ENCODE peak calls at places on chromosomes 13 and 19, in five cellular contexts. One of them, this sample, is unnamed. For H3K4me1, the result is how much of the 10 kb centered on the place peaks cover.

GRCh38 chr19:45876411-45877197 is 9.3 kb downstream of the IRF2BP1 start:
- DNase-seq in HepG2: peak
- DNase-seq in stomach: peak
- DNase-seq in A549: no peak
- DNase-seq in tibial nerve: peak
- DNase-seq in this sample: no peak

GRCh38 chr13:110483386-110483785 is 78.1 kb downstream of the RAB20 start:
- DNase-seq in tibial nerve: no peak
- DNase-seq in HepG2: no peak
- DNase-seq in A549: no peak
- DNase-seq in stomach: no peak
- DNase-seq in this sample: no peak

GRCh38 chr19:27971071-27971470 is 1241.9 kb downstream of the UQCRFS1 start:
- DNase-seq in HepG2: no peak
- DNase-seq in A549: no peak
- DNase-seq in tibial nerve: no peak
- DNase-seq in stomach: no peak
- DNase-seq in this sample: no peak

GRCh38 chr13:47503468-47503867 is 497.6 kb downstream of the SUCLA2 start:
- DNase-seq in A549: no peak
- DNase-seq in tibial nerve: no peak
- DNase-seq in stomach: no peak
- DNase-seq in HepG2: no peak
- DNase-seq in this sample: no peak

GRCh38 chr19:17326595-17326966 is 8.1 kb downstream of the ANO8 start:
- DNase-seq in tibial nerve: no peak
- DNase-seq in HepG2: no peak
- DNase-seq in A549: no peak
- DNase-seq in stomach: no peak
- DNase-seq in this sample: no peak

GRCh38 chr13:47481521-47481920 is 519.6 kb downstream of the SUCLA2 start:
- DNase-seq in stomach: no peak
- DNase-seq in A549: no peak
- DNase-seq in HepG2: no peak
- DNase-seq in tibial nerve: no peak
- DNase-seq in this sample: no peak

GRCh38 chr19:12930002-12930645 is 3.4 kb downstream of the FARSA start:
- DNase-seq in tibial nerve: no peak
- DNase-seq in stomach: no peak
- DNase-seq in HepG2: no peak
- DNase-seq in A549: no peak
- DNase-seq in this sample: no peak

GRCh38 chr19:38417544-38418506 is 8.2 kb downstream of the RASGRP4 start:
- DNase-seq in stomach: peak
- DNase-seq in A549: peak
- DNase-seq in tibial nerve: peak
- DNase-seq in HepG2: no peak
- DNase-seq in this sample: no peak

GRCh38 chr13:108948269-108948671 is 318.9 kb downstream of the MYO16 start:
- DNase-seq in HepG2: peak
- DNase-seq in tibial nerve: no peak
- DNase-seq in stomach: no peak
- DNase-seq in A549: peak
- DNase-seq in this sample: no peak

DNA sequence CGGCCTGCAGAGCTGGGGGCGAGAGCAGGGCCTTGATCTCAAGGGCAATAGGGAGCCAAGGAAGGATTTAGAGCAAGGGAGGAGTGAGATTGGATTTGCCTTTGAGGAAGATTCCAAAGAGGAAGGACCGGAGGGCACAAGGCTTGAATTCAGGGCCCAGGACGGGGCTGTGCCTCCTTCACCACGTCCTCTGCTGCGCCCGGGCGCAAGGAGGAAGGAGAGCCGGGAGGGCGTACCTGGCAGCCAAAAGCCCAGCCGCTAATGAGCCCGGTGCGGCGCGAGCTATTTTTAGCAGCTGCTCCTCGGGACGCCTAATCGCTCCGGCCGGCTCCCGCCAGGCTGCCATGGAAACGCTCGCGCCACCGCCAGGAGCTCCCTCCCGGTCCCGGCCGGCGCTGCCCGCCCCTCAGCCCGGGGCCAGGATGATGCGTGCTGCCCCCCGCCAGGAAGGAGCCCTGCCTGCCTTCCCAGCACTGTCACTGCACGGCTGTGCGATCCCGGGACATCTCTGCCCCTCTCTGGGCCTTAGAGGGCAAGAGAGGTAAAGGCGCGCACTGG is 31.3 kb downstream of the TINCR start:
- DNase-seq in stomach: peak
- DNase-seq in A549: peak
- DNase-seq in tibial nerve: no peak
- DNase-seq in HepG2: no peak
- DNase-seq in this sample: no peak
- TF ChIP-seq EP300 in stomach: no peak
- TF ChIP-seq EP300 in A549: no peak
- TF ChIP-seq EP300 in tibial nerve: no peak
- TF ChIP-seq EP300 in HepG2: no peak
- TF ChIP-seq EP300 in this sample: no peak

GRCh38 chr13:98495627-98496238 is 81.2 kb downstream of the STK24 start:
- DNase-seq in stomach: no peak
- DNase-seq in tibial nerve: no peak
- DNase-seq in A549: no peak
- DNase-seq in HepG2: peak
- DNase-seq in this sample: no peak
- H3K4me1 ChIP-seq in stomach: under half
- H3K4me1 ChIP-seq in tibial nerve: under half
- H3K4me1 ChIP-seq in A549: half or more
- H3K4me1 ChIP-seq in HepG2: half or more
- H3K4me1 ChIP-seq in this sample: half or more

GRCh38 chr19:50646074-50646807 is 3.0 kb upstream of the C19orf81 start:
- DNase-seq in tibial nerve: no peak
- DNase-seq in HepG2: no peak
- DNase-seq in stomach: no peak
- DNase-seq in A549: peak
- DNase-seq in this sample: no peak
- TF ChIP-seq EP300 in tibial nerve: no peak
- TF ChIP-seq EP300 in HepG2: no peak
- TF ChIP-seq EP300 in stomach: no peak
- TF ChIP-seq EP300 in A549: no peak
- TF ChIP-seq EP300 in this sample: no peak

DNA sequence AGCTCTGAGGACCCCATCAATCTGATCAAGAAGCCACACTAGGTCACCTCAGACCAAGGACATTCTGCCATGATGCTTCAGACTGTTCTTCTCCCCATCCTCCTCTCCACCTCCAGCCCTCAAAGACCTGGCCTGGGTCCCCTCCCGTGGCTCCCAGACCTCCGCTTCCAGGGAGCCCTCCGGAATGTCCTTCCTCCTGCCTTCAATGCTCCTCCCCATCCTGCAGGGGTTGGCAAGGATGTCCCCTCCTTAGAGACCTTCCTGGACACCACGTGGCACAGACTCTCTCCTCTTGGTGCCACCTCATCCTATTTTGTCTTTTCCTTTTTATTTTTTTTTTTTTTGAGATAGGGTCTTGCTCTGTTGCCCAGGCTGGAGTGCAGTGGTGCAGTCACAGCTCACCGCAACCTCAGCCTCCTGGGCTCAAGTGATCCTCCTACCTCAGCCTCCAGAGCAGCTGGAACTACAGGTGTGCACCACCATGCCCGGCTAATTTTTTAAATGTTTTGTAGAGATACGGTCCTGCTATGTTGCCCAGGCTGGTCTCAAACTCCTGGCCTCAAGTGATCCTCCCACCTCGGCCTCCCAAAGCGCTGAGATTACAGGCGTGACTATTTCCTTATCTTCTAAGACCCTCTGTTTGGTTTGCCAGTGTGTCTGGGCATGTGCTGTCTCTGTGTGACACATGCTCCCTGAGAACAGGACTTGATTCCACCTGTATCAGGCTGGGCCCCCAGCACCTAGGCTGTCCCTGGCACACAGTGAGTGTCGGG is 84.9 kb downstream of the GNG7 start:
- DNase-seq in A549: no peak
- DNase-seq in tibial nerve: no peak
- DNase-seq in HepG2: no peak
- DNase-seq in stomach: no peak
- DNase-seq in this sample: no peak
- H3K4me1 ChIP-seq in A549: under half
- H3K4me1 ChIP-seq in tibial nerve: under half
- H3K4me1 ChIP-seq in HepG2: half or more
- H3K4me1 ChIP-seq in stomach: half or more
- H3K4me1 ChIP-seq in this sample: under half

GRCh38 chr13:24636776-24637175 is 43.4 kb upstream of the ATP12A start:
- DNase-seq in stomach: no peak
- DNase-seq in A549: no peak
- DNase-seq in HepG2: no peak
- DNase-seq in tibial nerve: no peak
- DNase-seq in this sample: no peak
- TF ChIP-seq EP300 in stomach: no peak
- TF ChIP-seq EP300 in A549: no peak
- TF ChIP-seq EP300 in HepG2: no peak
- TF ChIP-seq EP300 in tibial nerve: no peak
- TF ChIP-seq EP300 in this sample: no peak

DNA sequence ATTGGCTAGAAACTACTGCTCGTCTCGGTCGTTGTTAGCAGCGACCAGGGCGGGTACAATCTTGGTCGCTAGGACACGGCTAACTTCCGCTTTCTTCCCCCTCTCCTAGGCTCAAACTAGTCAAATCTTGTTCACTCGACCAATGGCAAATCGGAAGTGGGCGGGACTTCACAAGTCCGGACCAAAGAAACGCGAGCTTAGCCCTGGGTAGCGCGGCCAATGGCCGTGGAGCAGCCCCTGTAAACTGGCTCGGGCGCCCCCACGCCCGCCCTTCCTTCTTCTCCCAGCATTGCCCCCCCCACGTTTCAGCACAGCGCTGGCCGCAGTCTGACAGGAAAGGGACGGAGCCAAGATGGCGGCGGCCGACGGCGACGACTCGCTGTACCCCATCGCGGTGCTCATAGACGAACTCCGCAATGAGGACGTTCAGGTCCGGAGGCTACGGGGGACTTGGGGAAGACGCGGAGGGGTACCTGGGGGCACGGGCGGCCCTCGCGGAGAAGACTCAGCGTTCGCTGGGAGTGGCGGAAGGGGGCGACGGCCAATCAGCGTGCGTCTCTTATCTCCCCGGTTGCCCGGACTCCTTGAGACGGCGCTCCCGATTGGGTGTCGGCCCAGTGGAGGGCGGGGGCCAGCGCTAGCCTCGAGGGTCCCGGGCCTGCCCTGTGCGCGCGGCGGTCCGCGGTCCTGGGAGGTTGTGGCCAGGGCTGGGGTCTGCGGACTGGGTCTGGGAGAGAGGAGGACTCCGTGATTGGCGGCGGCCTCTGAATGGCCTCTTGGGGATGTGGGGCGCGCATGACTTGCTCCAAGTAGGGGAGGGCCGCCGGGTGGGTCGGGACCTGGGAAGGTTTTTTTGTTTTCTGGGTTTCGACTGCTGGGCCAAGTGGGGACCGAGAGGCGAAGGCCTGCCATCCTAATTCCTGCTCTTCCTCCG is at the start of gene PPP2R1A:
- DNase-seq in tibial nerve: peak
- DNase-seq in stomach: peak
- DNase-seq in HepG2: peak
- DNase-seq in A549: peak
- DNase-seq in this sample: peak
- H3K4me1 ChIP-seq in tibial nerve: under half
- H3K4me1 ChIP-seq in stomach: under half
- H3K4me1 ChIP-seq in HepG2: under half
- H3K4me1 ChIP-seq in A549: under half
- H3K4me1 ChIP-seq in this sample: half or more

DNA sequence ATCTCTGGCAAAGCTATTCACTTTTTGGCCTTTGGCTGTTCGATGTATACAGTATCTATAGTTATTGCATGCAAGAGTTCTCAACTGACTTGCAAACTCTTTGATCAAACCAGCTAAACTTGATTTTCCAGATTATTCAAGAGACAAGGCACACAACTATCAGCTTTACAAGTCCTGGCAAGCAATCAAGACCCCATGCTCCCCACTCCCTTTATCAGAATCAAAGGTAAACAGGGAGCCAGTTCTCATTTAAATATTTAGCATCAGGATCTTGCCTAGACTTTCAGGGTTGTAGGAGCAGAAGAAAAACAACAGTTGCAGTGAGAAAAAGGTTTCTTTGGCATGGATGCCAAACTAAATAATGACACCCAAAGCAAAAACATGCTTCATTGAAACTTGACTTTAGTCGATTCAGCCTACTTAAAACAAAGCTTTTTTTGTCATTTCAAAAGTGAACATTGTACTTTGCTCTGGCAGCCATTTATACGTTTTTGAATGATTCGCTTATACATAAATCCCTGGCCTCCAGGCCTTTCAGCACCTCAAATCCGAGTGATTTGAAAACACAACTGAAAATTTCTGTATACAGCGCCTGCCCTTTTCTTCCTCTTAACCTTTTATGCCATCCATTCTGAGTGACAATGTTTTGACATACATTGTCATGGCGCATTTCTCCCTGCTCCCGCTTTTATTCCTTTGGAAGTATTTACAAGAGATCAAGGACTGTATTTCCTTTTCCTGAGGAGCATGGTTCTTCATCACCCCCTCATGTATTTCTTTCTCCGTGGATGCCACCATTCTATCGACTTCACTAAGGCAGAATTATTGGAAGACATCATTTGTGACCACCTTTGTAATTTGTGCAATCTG is 340.8 kb downstream of the KLF5 start:
- DNase-seq in stomach: peak
- DNase-seq in A549: no peak
- DNase-seq in tibial nerve: no peak
- DNase-seq in HepG2: peak
- DNase-seq in this sample: no peak
- TF ChIP-seq EP300 in stomach: no peak
- TF ChIP-seq EP300 in A549: no peak
- TF ChIP-seq EP300 in tibial nerve: no peak
- TF ChIP-seq EP300 in HepG2: no peak
- TF ChIP-seq EP300 in this sample: no peak

GRCh38 chr13:112724788-112725345 is 35.0 kb downstream of the ATP11A start:
- DNase-seq in A549: no peak
- DNase-seq in tibial nerve: no peak
- DNase-seq in HepG2: no peak
- DNase-seq in stomach: no peak
- DNase-seq in this sample: no peak

GRCh38 chr13:112726018-112726767 is 36.4 kb downstream of the ATP11A start:
- DNase-seq in tibial nerve: no peak
- DNase-seq in HepG2: no peak
- DNase-seq in A549: no peak
- DNase-seq in stomach: no peak
- DNase-seq in this sample: no peak

GRCh38 chr13:112727581-112727980 is 37.7 kb downstream of the ATP11A start:
- DNase-seq in HepG2: no peak
- DNase-seq in stomach: no peak
- DNase-seq in A549: no peak
- DNase-seq in tibial nerve: no peak
- DNase-seq in this sample: no peak

GRCh38 chr13:112723771-112724170 is 33.9 kb downstream of the ATP11A start:
- DNase-seq in tibial nerve: no peak
- DNase-seq in stomach: no peak
- DNase-seq in HepG2: no peak
- DNase-seq in A549: no peak
- DNase-seq in this sample: no peak

GRCh38 chr13:112725346-112726017 is 35.6 kb downstream of the ATP11A start:
- DNase-seq in stomach: no peak
- DNase-seq in A549: no peak
- DNase-seq in tibial nerve: no peak
- DNase-seq in HepG2: no peak
- DNase-seq in this sample: no peak
- H3K4me1 ChIP-seq in stomach: under half
- H3K4me1 ChIP-seq in A549: under half
- H3K4me1 ChIP-seq in tibial nerve: under half
- H3K4me1 ChIP-seq in HepG2: half or more
- H3K4me1 ChIP-seq in this sample: under half

GRCh38 chr13:99821741-99822140 is 149.8 kb downstream of the ZIC5 start:
- DNase-seq in HepG2: no peak
- DNase-seq in A549: no peak
- DNase-seq in tibial nerve: no peak
- DNase-seq in stomach: no peak
- DNase-seq in this sample: no peak
- TF ChIP-seq EP300 in HepG2: no peak
- TF ChIP-seq EP300 in A549: no peak
- TF ChIP-seq EP300 in tibial nerve: no peak
- TF ChIP-seq EP300 in stomach: no peak
- TF ChIP-seq EP300 in this sample: no peak

This sample was measured in esophagus muscularis mucosa.